ENCODE peak calls at places on chromosomes 5 and 9, in four cellular contexts. V is RCC 7860, R is neuronal stem cell, O is T-helper 17 cell. A is an unnamed sample.

GRCh38 chr9:109908459-109909390 is 128.7 kb downstream of the PALM2AKAP2 start:
- DNase-seq in V (no peak), R (no peak), O (no peak), A (no peak)

GRCh38 chr9:83304686-83305085 is 233.5 kb downstream of the FRMD3 start:
- DNase-seq in V (no peak), R (no peak), O (no peak), A (no peak)

GRCh38 chr5:180593446-180594206 is 2.3 kb upstream of the SCGB3A1 start:
- DNase-seq in O (no peak), R (no peak), V (no peak), A (no peak)

GRCh38 chr9:136726631-136727191 is 14.3 kb downstream of the DIPK1B start:
- DNase-seq in R (no peak), O (no peak), V (peak; percentile 51), A (peak; percentile 25)

GRCh38 chr5:52878671-52879070 is 91.0 kb downstream of the ITGA1 start:
- DNase-seq in V (peak; percentile 17), O (no peak), R (no peak), A (no peak)

GRCh38 chr5:55427157-55427556 is 107.6 kb downstream of the PLPP1 start:
- DNase-seq in O (no peak), R (no peak), V (no peak), A (no peak)

GRCh38 chr5:68911840-68912690 is 181.7 kb upstream of the SLC30A5 start:
- DNase-seq in V (no peak), O (no peak), R (no peak), A (no peak)

GRCh38 chr9:26637101-26637500 is 255.5 kb downstream of the CAAP1 start:
- DNase-seq in V (no peak), R (no peak), O (no peak), A (no peak)

GRCh38 chr9:13110766-13111400 is 168.6 kb downstream of the MPDZ start:
- DNase-seq in R (no peak), O (no peak), V (no peak), A (no peak)

GRCh38 chr5:119470851-119471451 is 18.7 kb downstream of the HSD17B4 start:
- DNase-seq in V (no peak), O (no peak), R (peak; percentile 29), A (no peak)

GRCh38 chr5:14107536-14107935 is 35.6 kb upstream of the TRIO start:
- DNase-seq in V (no peak), O (no peak), R (no peak), A (no peak)

GRCh38 chr9:87157366-87158031 is 210.2 kb upstream of the GAS1 start:
- DNase-seq in V (no peak), O (no peak), R (no peak), A (no peak)

GRCh38 chr9:107478805-107479204 is 10.8 kb downstream of the KLF4 start:
- DNase-seq in O (no peak), R (no peak), V (no peak), A (no peak)

GRCh38 chr5:104265531-104266130 is 703.0 kb upstream of the NUDT12 start:
- DNase-seq in O (no peak), V (no peak), R (no peak), A (no peak)

GRCh38 chr5:10797246-10797645 is 36.2 kb upstream of the DAP start:
- DNase-seq in R (no peak), O (no peak), V (no peak), A (no peak)

GRCh38 chr5:132050661-132051371 is 9.6 kb upstream of the IL3 start:
- DNase-seq in O (no peak), R (no peak), V (no peak), A (no peak)

GRCh38 chr5:56595561-56595960 is 219.8 kb upstream of the MAP3K1 start:
- DNase-seq in V (no peak), R (no peak), O (no peak), A (no peak)

GRCh38 chr5:168874713-168875380 is 295.7 kb upstream of the PANK3 start:
- DNase-seq in R (no peak), V (peak; percentile 20), O (no peak), A (no peak)

GRCh38 chr5:111478266-111478665 is 34.1 kb downstream of the STARD4 start:
- DNase-seq in O (no peak), V (no peak), R (no peak), A (no peak)

GRCh38 chr5:31944683-31945445 is 229.3 kb downstream of the GOLPH3 start:
- DNase-seq in R (no peak), V (no peak), O (no peak), A (no peak)

GRCh38 chr5:56669534-56670483 is 145.5 kb upstream of the MAP3K1 start:
- DNase-seq in R (no peak), V (no peak), O (no peak), A (no peak)